ENCODE peak calls at places on chromosomes 7 and 10, in nine cellular contexts. M is PC-3; S is NCI-H146; R is OCI-M1; L is EL; H is astrocyte of the hippocampus; F is activated naive CD4-positive, alpha-beta T cell treated with anti-CD3 and anti-CD28 coated beads, Interleukin-2, amount 10 ng/mL, durations not matched to agents 7 days and 5 days; E is ELF-1; C is H7. A is an unnamed sample.

GRCh38 chr7:133355325-133355708 is 102.4 kb downstream of the EXOC4 start:
- DNase-seq in H (peak), F (no peak), S (no peak), L (peak), R (peak), M (no peak), E (no peak), C (no peak), A (no peak)

GRCh38 chr7:44272981-44273380 is 52.4 kb downstream of the CAMK2B start:
- DNase-seq in L (no peak), E (no peak), M (no peak), C (no peak), S (no peak), H (no peak), R (no peak), F (no peak), A (no peak)

GRCh38 chr7:66157060-66157459 is 42.4 kb downstream of the CRCP start:
- DNase-seq in C (no peak), M (no peak), L (no peak), R (peak), F (no peak), E (peak), S (no peak), H (no peak), A (no peak)

GRCh38 chr10:18140149-18140956 is at the start of gene CACNB2:
- DNase-seq in M (peak), C (peak), L (peak), S (peak), H (peak), F (no peak), E (peak), R (no peak), A (peak)

GRCh38 chr10:16820018-16820417 is 2.8 kb upstream of the RSU1 start:
- DNase-seq in E (no peak), C (no peak), H (no peak), M (no peak), L (no peak), R (no peak), S (no peak), F (no peak), A (no peak)

GRCh38 chr7:155448632-155449007 is 9.3 kb upstream of the EN2 start:
- DNase-seq in S (no peak), R (no peak), F (no peak), L (no peak), C (peak), E (peak), M (no peak), H (no peak), A (no peak)

GRCh38 chr10:23156447-23157150 is 35.5 kb upstream of the PTF1A start:
- DNase-seq in R (no peak), L (no peak), C (no peak), E (no peak), S (no peak), H (no peak), M (no peak), F (no peak), A (no peak)

GRCh38 chr7:140723002-140723401 is 26.5 kb downstream of the NDUFB2 start:
- DNase-seq in M (no peak), C (no peak), E (no peak), L (no peak), H (no peak), F (peak), S (no peak), R (no peak), A (no peak)

GRCh38 chr10:119981826-119982225 is 89.3 kb downstream of the SEC23IP start:
- DNase-seq in E (no peak), C (no peak), F (no peak), M (peak), S (no peak), H (peak), L (no peak), R (no peak), A (no peak)

GRCh38 chr7:51451751-51452465 is 135.3 kb upstream of the COBL start:
- DNase-seq in H (no peak), M (no peak), C (peak), R (no peak), S (peak), E (peak), L (no peak), F (no peak), A (no peak)

GRCh38 chr7:43905954-43906326 is 456 bp downstream of the URGCP start:
- DNase-seq in S (peak), L (peak), H (peak), C (peak), M (peak), F (peak), R (peak), E (peak), A (no peak)

GRCh38 chr7:41097501-41097900 is 605.4 kb downstream of the INHBA start:
- DNase-seq in H (peak), F (no peak), E (no peak), L (peak), R (no peak), S (no peak), M (peak), C (no peak), A (no peak)

GRCh38 chr7:111752022-111752582 is 189.8 kb upstream of the IMMP2L start:
- DNase-seq in F (peak), R (peak), E (peak), M (peak), H (peak), S (peak), L (peak), C (peak), A (no peak)

GRCh38 chr10:71339796-71340589 is 20.9 kb downstream of the SLC29A3 start:
- DNase-seq in S (peak), L (peak), F (no peak), R (no peak), E (peak), C (no peak), H (no peak), M (peak), A (no peak)

GRCh38 chr10:131532745-131533341 is 221.3 kb upstream of the TCERG1L start:
- DNase-seq in S (peak), R (no peak), C (no peak), L (no peak), H (no peak), F (no peak), E (no peak), M (no peak), A (no peak)

GRCh38 chr7:151897201-151897711 is 20.3 kb upstream of the PRKAG2 start:
- DNase-seq in L (no peak), R (no peak), M (peak), C (peak), S (no peak), H (peak), F (no peak), E (peak), A (no peak)

GRCh38 chr7:86908948-86909347 is 150.5 kb downstream of the ELAPOR2 start:
- DNase-seq in E (no peak), H (peak), M (peak), C (peak), F (no peak), R (peak), L (no peak), S (no peak), A (peak)

GRCh38 chr7:18503068-18503859 is 7.7 kb downstream of the HDAC9 start:
- DNase-seq in M (no peak), L (no peak), R (no peak), F (no peak), S (no peak), C (no peak), H (no peak), E (no peak), A (no peak)

GRCh38 chr10:114767589-114768393 is 53.8 kb upstream of the FHIP2A start:
- DNase-seq in S (peak), E (no peak), H (peak), R (no peak), L (peak), C (peak), M (peak), F (peak), A (no peak)

GRCh38 chr7:473211-473734 is 46.4 kb downstream of the PDGFA start:
- DNase-seq in H (no peak), E (no peak), F (peak), M (no peak), R (no peak), S (no peak), C (peak), L (no peak), A (no peak)

GRCh38 chr10:2978111-2978510 is 89.2 kb upstream of the PFKP start:
- DNase-seq in L (peak), F (no peak), H (peak), M (peak), C (peak), S (no peak), R (peak), E (no peak), A (no peak)

GRCh38 chr10:55098452-55098851 is 297.4 kb upstream of the PCDH15 start:
- DNase-seq in F (no peak), E (peak), R (no peak), S (no peak), L (no peak), M (no peak), C (no peak), H (no peak), A (no peak)

GRCh38 chr7:39746162-39746782 is 122.9 kb downstream of the RALA start:
- DNase-seq in C (peak), E (peak), R (peak), M (peak), L (peak), S (peak), F (peak), H (peak), A (peak)

GRCh38 chr10:63412304-63412703 is 53.5 kb downstream of the JMJD1C start:
- DNase-seq in C (no peak), L (no peak), M (no peak), F (no peak), H (no peak), E (no peak), R (no peak), S (no peak), A (no peak)

GRCh38 chr7:99500637-99501009 is 542 bp upstream of the ZNF394 start:
- DNase-seq in S (no peak), L (no peak), F (no peak), C (no peak), R (no peak), H (no peak), E (no peak), M (no peak), A (no peak)

GRCh38 chr10:5434017-5434753 is 21.8 kb downstream of the NET1 start:
- DNase-seq in C (peak), M (peak), R (peak), H (peak), E (no peak), S (peak), F (no peak), L (peak), A (no peak)

GRCh38 chr7:100825760-100826545 is 1.4 kb downstream of the EPHB4 start:
- DNase-seq in C (peak), L (peak), E (no peak), F (no peak), M (peak), S (no peak), H (peak), R (peak), A (no peak)

GRCh38 chr10:5633166-5633565 is 33.2 kb downstream of the ASB13 start:
- DNase-seq in H (no peak), E (no peak), R (no peak), C (no peak), F (no peak), M (no peak), S (no peak), L (no peak), A (no peak)

GRCh38 chr10:75038335-75038734 is 73.1 kb upstream of the SAMD8 start:
- DNase-seq in S (no peak), L (peak), F (no peak), C (no peak), R (no peak), H (peak), M (no peak), E (peak), A (no peak)

GRCh38 chr10:5527332-5528200 is 2.8 kb downstream of the CALML3 start:
- DNase-seq in H (no peak), E (no peak), L (no peak), F (no peak), R (no peak), C (no peak), S (peak), M (no peak), A (peak)

GRCh38 chr7:46542076-46542475 is 621.0 kb upstream of the IGFBP3 start:
- DNase-seq in L (no peak), R (no peak), S (no peak), F (no peak), C (no peak), M (no peak), E (no peak), H (no peak), A (no peak)

GRCh38 chr10:70835895-70836294 is 20.1 kb downstream of the SGPL1 start:
- DNase-seq in H (peak), R (no peak), M (no peak), E (no peak), S (no peak), L (peak), F (no peak), C (no peak), A (no peak)

GRCh38 chr7:140349172-140349771 is 49.1 kb downstream of the SLC37A3 start:
- DNase-seq in M (no peak), S (no peak), R (no peak), F (no peak), L (peak), H (peak), E (peak), C (no peak), A (no peak)